ENCODE peak calls at places on chromosome 17, in six cellular contexts. B is C1 segment of cervical spinal cord; A is HCEC 1CT; W is amniotic stem cell; L is sigmoid colon; S is stimulated activated CD4-positive, alpha-beta T cell treated with anti-CD3 and anti-CD28 coated beads, Interleukin-15, amount 100 ng/mL, for 24 hours. N is an unnamed sample.

GRCh38 chr17:79789943-79790804 is 6.7 kb downstream of the CBX8 start:
- DNase-seq in L (no peak), A (no peak), W (peak; percentile 19), B (no peak), S (no peak), N (no peak)

GRCh38 chr17:82656266-82656665 is 8.0 kb upstream of the WDR45B start:
- DNase-seq in A (no peak), S (no peak), B (no peak), L (no peak), W (no peak), N (no peak)

GRCh38 chr17:34930283-34930682 is 31.0 kb downstream of the CCT6B start:
- DNase-seq in W (no peak), S (no peak), A (no peak), B (no peak), L (no peak), N (no peak)

GRCh38 chr17:41190328-41190727 is 641 bp downstream of the KRTAP9-1 start:
- DNase-seq in S (no peak), L (no peak), W (no peak), B (no peak), A (no peak), N (no peak)

GRCh38 chr17:80899402-80900268 is 92.0 kb upstream of the CHMP6 start:
- DNase-seq in B (no peak), L (no peak), S (peak; percentile 88), W (no peak), A (no peak), N (no peak)

GRCh38 chr17:39208893-39209292 is 8.8 kb downstream of the RPL19 start:
- DNase-seq in L (no peak), S (no peak), W (no peak), A (peak; percentile 57), B (no peak), N (no peak)

GRCh38 chr17:5794881-5795486 is 210.7 kb upstream of the NLRP1 start:
- DNase-seq in A (no peak), S (no peak), B (no peak), L (no peak), W (no peak), N (no peak)

GRCh38 chr17:45372325-45372869 is 55.6 kb upstream of the MAP3K14 start:
- DNase-seq in W (no peak), B (no peak), A (peak; percentile 27), S (no peak), L (peak; percentile 42), N (no peak)

GRCh38 chr17:81465912-81466311 is 46.7 kb downstream of the ACTG1 start:
- DNase-seq in A (no peak), B (no peak), W (no peak), L (no peak), S (no peak), N (no peak)

GRCh38 chr17:39747745-39748144 is 10.0 kb downstream of the GRB7 start:
- DNase-seq in S (no peak), B (no peak), A (no peak), L (no peak), W (no peak), N (no peak)

GRCh38 chr17:2898255-2898926 is 102.2 kb downstream of the RAP1GAP2 start:
- DNase-seq in S (no peak), L (no peak), W (no peak), B (no peak), A (no peak), N (no peak)

GRCh38 chr17:34579979-34580684 is 750 bp downstream of the TMEM132E start:
- DNase-seq in W (no peak), L (no peak), B (no peak), A (no peak), S (peak; percentile 39), N (no peak)

GRCh38 chr17:61904094-61904710 is 23.6 kb downstream of the INTS2 start:
- DNase-seq in A (no peak), B (no peak), W (no peak), S (peak; percentile 13), L (no peak), N (no peak)

GRCh38 chr17:47929218-47930000 is 12.0 kb upstream of the PNPO start:
- DNase-seq in B (no peak), S (no peak), L (peak; percentile 74), A (no peak), W (no peak), N (no peak)

GRCh38 chr17:41970901-41971331 is 4.3 kb downstream of the CNP start:
- DNase-seq in S (no peak), A (no peak), W (no peak), B (no peak), L (no peak), N (no peak)

GRCh38 chr17:71023631-71024030 is 854.3 kb downstream of the KCNJ2 start:
- DNase-seq in W (no peak), L (no peak), S (no peak), A (no peak), B (no peak), N (no peak)

GRCh38 chr17:44981221-44981968 is 13.3 kb upstream of the C1QL1 start:
- DNase-seq in B (no peak), A (peak; percentile 88), L (no peak), W (no peak), S (no peak), N (peak; percentile 75)

GRCh38 chr17:44444735-44445105 is 55.3 kb upstream of the ITGA2B start:
- DNase-seq in W (no peak), B (no peak), S (no peak), A (peak; percentile 89), L (no peak), N (peak; percentile 46)

GRCh38 chr17:82035488-82035887 is 2.0 kb downstream of the DCXR start:
- DNase-seq in A (no peak), W (no peak), B (no peak), S (no peak), L (no peak), N (no peak)

GRCh38 chr17:7294614-7295153 is at the start of gene YBX2:
- DNase-seq in A (no peak), L (no peak), W (no peak), B (no peak), S (peak; percentile 87), N (no peak)

GRCh38 chr17:75530837-75531723 is 5.6 kb downstream of the LLGL2 start:
- DNase-seq in L (no peak), S (no peak), W (no peak), A (no peak), B (no peak), N (no peak)

GRCh38 chr17:47879028-47879585 is 16.9 kb upstream of the SP2 start:
- DNase-seq in S (no peak), L (no peak), A (no peak), B (no peak), W (no peak), N (no peak)

GRCh38 chr17:2841606-2842005 is 45.4 kb downstream of the RAP1GAP2 start:
- DNase-seq in L (no peak), B (no peak), W (no peak), A (no peak), S (no peak), N (no peak)

GRCh38 chr17:64154321-64155089 is 24.6 kb upstream of the ERN1 start:
- DNase-seq in L (no peak), S (no peak), B (peak; percentile 27), W (no peak), A (no peak), N (no peak)

GRCh38 chr17:8071496-8071895 is 16.0 kb downstream of the ALOX12B start:
- DNase-seq in S (no peak), L (no peak), A (no peak), B (no peak), W (no peak), N (no peak)

N was measured in AG04450.